ENCODE peak calls at places on chromosomes 16 and 17, in ten cellular contexts. K, X, L, C, G, Q, S, J, Y and E are unnamed samples.

GRCh38 chr16:3854740-3855139 is 25.8 kb downstream of the CREBBP start:
- ATAC-seq in S (peak; percentile 14), K (no peak), X (no peak), Y (no peak), C (peak; percentile 26), G (no peak), Q (no peak), J (no peak), L (no peak), E (no peak)

GRCh38 chr16:84597518-84598390 is 20.1 kb downstream of the COTL1 start:
- ATAC-seq in X (no peak), L (peak; percentile 47), Y (no peak), Q (no peak), K (no peak), J (peak; percentile 8), G (no peak), C (no peak), S (peak; percentile 18), E (no peak)

GRCh38 chr17:33113281-33114010 is 121.8 kb downstream of the SPACA3 start:
- ATAC-seq in L (no peak), K (no peak), Q (no peak), G (no peak), J (peak; percentile 17), S (no peak), Y (no peak), C (no peak), X (no peak), E (no peak)

GRCh38 chr17:4753392-4753791 is 13.7 kb upstream of the CXCL16 start:
- ATAC-seq in Y (no peak), J (no peak), C (no peak), Q (no peak), K (no peak), S (no peak), X (no peak), L (no peak), G (no peak), E (no peak)

GRCh38 chr17:29592850-29593545 is at the start of gene ANKRD13B:
- ATAC-seq in S (peak; percentile 2), Y (peak; percentile 5), L (no peak), Q (no peak), C (peak; percentile 14), K (no peak), G (no peak), X (no peak), J (peak; percentile 1), E (no peak)

GRCh38 chr17:32819035-32819434 is 57.9 kb downstream of the MYO1D start:
- ATAC-seq in K (peak; percentile 28), J (no peak), S (no peak), C (peak; percentile 86), L (no peak), Q (no peak), G (peak; percentile 62), X (no peak), Y (no peak), E (peak; percentile 67)

GRCh38 chr16:87407511-87408112 is 15.5 kb downstream of the MAP1LC3B start:
- ATAC-seq in L (peak; percentile 88), C (no peak), G (peak; percentile 52), K (peak; percentile 34), J (no peak), Y (peak; percentile 93), Q (no peak), X (no peak), S (peak; percentile 79), E (peak; percentile 70)

GRCh38 chr16:11613381-11614303 is 26.9 kb upstream of the LITAF start:
- ATAC-seq in G (peak; percentile 31), L (peak; percentile 83), Y (peak; percentile 32), S (peak; percentile 47), J (no peak), Q (peak; percentile 16), X (no peak), C (peak; percentile 73), K (peak; percentile 4), E (peak; percentile 39)

GRCh38 chr17:49667854-49668253 is 10.0 kb downstream of the SPOP start:
- ATAC-seq in Y (no peak), G (no peak), K (no peak), L (peak; percentile 79), C (no peak), S (peak; percentile 86), Q (no peak), X (no peak), J (no peak), E (no peak)

GRCh38 chr16:46897471-46897870 is 13.3 kb downstream of the GPT2 start:
- ATAC-seq in C (no peak), L (no peak), J (no peak), X (no peak), Y (no peak), K (peak; percentile 54), G (no peak), S (no peak), Q (no peak), E (no peak)

GRCh38 chr17:79301469-79301868 is 226.8 kb downstream of the ENGASE start:
- ATAC-seq in X (no peak), K (no peak), S (no peak), L (no peak), C (peak; percentile 70), G (no peak), Y (peak; percentile 69), J (no peak), Q (peak; percentile 57), E (no peak)

GRCh38 chr17:82241183-82241925 is 12.5 kb downstream of the SLC16A3 start:
- ATAC-seq in J (peak; percentile 9), G (peak; percentile 58), S (peak; percentile 57), L (peak; percentile 63), C (no peak), Y (peak; percentile 31), K (peak; percentile 4), Q (peak; percentile 15), X (peak; percentile 51), E (peak; percentile 47)

GRCh38 chr16:74698220-74698619 is 2.4 kb downstream of the MLKL start:
- ATAC-seq in Q (no peak), K (no peak), G (no peak), S (no peak), X (no peak), Y (no peak), J (no peak), C (no peak), L (no peak), E (no peak)
- H3K4me3 ChIP-seq in Q (no peak overlapping the region), K (peak overlapping the region; percentile 13), G (no peak overlapping the region), S (no peak overlapping the region), X (peak overlapping the region; percentile 96), Y (no peak overlapping the region), J (no peak overlapping the region), C (no peak overlapping the region), L (peak overlapping the region; percentile 76), E (no peak overlapping the region)

GRCh38 chr17:2872282-2872681 is 76.0 kb downstream of the RAP1GAP2 start:
- ATAC-seq in C (no peak), Q (no peak), K (no peak), S (no peak), G (no peak), J (no peak), L (no peak), X (no peak), Y (no peak), E (no peak)

GRCh38 chr17:2871720-2872119 is 75.5 kb downstream of the RAP1GAP2 start:
- ATAC-seq in K (no peak), G (no peak), S (no peak), L (no peak), X (no peak), C (no peak), Y (peak; percentile 18), Q (no peak), J (no peak), E (no peak)

GRCh38 chr17:2875608-2876007 is 79.4 kb downstream of the RAP1GAP2 start:
- ATAC-seq in L (no peak), Y (no peak), J (no peak), Q (no peak), X (no peak), G (no peak), S (no peak), C (no peak), K (no peak), E (no peak)

GRCh38 chr17:2876467-2876866 is 80.2 kb downstream of the RAP1GAP2 start:
- ATAC-seq in L (no peak), X (no peak), Q (no peak), K (no peak), Y (no peak), G (no peak), C (no peak), J (no peak), S (no peak), E (no peak)

DNA sequence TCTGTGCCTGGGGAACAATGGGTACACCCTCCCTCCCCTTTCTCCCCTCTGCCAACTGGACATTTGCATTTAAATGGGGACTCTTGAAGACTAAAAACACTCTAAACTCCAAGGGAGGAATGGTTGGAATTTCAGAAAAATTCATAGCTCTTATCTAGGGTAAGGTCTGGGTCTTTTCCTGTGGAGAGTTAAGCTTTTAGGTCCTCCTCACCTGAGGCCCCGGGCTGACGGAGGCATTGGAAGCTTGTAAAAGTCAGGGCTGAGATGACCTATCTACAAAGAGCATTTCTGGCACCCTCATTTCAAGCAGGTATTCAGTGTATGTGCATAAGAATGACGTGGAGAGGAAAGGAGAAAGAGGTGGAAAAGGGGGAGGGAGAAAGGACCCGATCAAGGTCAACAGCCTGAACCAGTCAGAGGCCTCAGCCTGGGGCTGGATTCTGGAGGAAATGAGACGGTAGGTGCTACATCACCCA is 78.0 kb downstream of the RAP1GAP2 start:
- ATAC-seq in S (peak; percentile 71), J (no peak), K (peak; percentile 79), C (no peak), X (peak; percentile 33), Q (peak; percentile 38), Y (no peak), G (no peak), L (peak; percentile 79), E (no peak)
- H3K4me1 ChIP-seq in S (no peaks in the 10 kb centered on the region), J (no peaks in the 10 kb centered on the region), K (peaks cover 6% of the 10 kb centered on the region), C (no peaks in the 10 kb centered on the region), X (peaks cover 12% of the 10 kb centered on the region), Q (peaks cover 21% of the 10 kb centered on the region), Y (peaks cover 2% of the 10 kb centered on the region), G (no peaks in the 10 kb centered on the region), L (no peaks in the 10 kb centered on the region), E (no peaks in the 10 kb centered on the region)

GRCh38 chr17:66952031-66952524 is 12.4 kb upstream of the CACNG4 start:
- ATAC-seq in K (peak; percentile 82), G (no peak), J (peak; percentile 94), X (peak; percentile 95), C (peak; percentile 54), S (peak; percentile 88), Q (peak; percentile 86), Y (peak; percentile 87), L (peak; percentile 91), E (peak; percentile 86)
- H3K4me3 ChIP-seq in K (no peak overlapping the region), G (no peak overlapping the region), J (no peak overlapping the region), X (peak overlapping the region; percentile 46), C (no peak overlapping the region), S (no peak overlapping the region), Q (no peak overlapping the region), Y (peak overlapping the region; percentile 2), L (no peak overlapping the region), E (no peak overlapping the region)

DNA sequence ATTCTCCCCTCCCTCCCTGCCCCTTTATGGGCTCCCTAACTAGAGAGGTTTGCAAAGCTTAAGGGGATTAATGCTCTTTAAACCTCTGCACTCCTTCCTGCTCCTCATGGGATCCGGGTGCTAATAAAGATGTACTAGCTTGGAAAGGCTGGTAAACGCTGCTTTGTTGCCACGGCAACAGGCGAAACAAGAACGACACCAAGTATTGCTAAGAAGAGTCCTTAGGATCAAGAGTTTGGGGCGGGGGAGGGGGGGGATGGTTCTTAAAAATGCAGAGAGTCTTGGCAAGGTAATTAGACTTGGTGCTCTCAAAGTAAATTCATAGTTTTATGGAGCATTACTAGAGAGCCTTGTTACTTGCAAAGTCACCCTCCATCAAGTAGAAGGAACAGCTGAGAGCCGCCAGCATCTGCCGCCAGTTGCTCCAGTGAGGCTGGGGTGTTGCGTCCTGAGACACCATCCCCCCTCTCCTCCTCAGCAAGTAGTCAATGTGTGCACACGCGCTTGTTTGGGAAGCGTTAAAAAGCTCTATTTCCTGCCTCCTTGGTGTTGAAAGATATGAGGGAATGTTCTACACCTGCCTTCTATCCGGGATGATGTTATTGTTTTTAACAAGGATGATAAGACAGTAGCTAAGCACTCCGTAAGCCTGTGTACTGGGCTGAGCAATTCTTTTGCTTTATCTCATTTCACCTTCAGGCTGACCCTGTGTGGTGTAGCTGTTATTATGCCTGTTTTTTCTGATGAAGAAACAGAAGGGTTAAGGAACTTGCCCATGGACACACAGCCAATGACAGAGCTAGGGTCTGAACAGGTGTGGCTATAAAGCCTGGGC is 190.9 kb downstream of the CCDC182 start:
- ATAC-seq in K (no peak), J (no peak), G (no peak), Y (no peak), L (peak; percentile 69), S (peak; percentile 67), Q (no peak), X (no peak), C (peak; percentile 75), E (no peak)
- H3K4me1 ChIP-seq in K (no peaks in the 10 kb centered on the region), J (peaks cover 17% of the 10 kb centered on the region), G (no peaks in the 10 kb centered on the region), Y (no peaks in the 10 kb centered on the region), L (peaks cover 5% of the 10 kb centered on the region), S (peaks cover 6% of the 10 kb centered on the region), Q (peaks cover 73% of the 10 kb centered on the region), X (peaks cover 17% of the 10 kb centered on the region), C (peaks cover 29% of the 10 kb centered on the region), E (peaks cover 56% of the 10 kb centered on the region)